ENCODE peak calls at places on chromosomes 6 and 20, in seven cellular contexts. F is neural crest cell; Z is stimulated activated CD8-positive, alpha-beta memory T cell treated with anti-CD3 and anti-CD28 coated beads, Interleukin-15, amount 100 ng/mL, for 1 hour; P is stimulated activated CD4-positive, alpha-beta T cell treated with anti-CD3 and anti-CD28 coated beads, Interleukin-1b, Interleukin-23, amount 100 ng/mL, for 1 hour; S is cerebellar cortex; I is CD4-positive, alpha-beta T cell; O is HEK293T. V is an unnamed sample.

GRCh38 chr6:119022796-119023195 is 55.7 kb downstream of the FAM184A start:
- DNase-seq in F (no peak), Z (no peak), P (no peak), S (no peak), I (no peak), O (no peak), V (no peak)

GRCh38 chr6:150247803-150248202 is 105.0 kb downstream of the PPP1R14C start:
- DNase-seq in F (no peak), Z (no peak), P (no peak), S (no peak), I (no peak), O (no peak), V (no peak)

GRCh38 chr20:14234666-14235295 is 102.6 kb downstream of the FLRT3 start:
- DNase-seq in F (no peak), Z (no peak), P (no peak), S (no peak), I (no peak), O (no peak), V (no peak)

GRCh38 chr20:63172726-63173125 is 43.2 kb downstream of the YTHDF1 start:
- DNase-seq in F (no peak), Z (no peak), P (no peak), S (no peak), I (no peak), O (no peak), V (no peak)

GRCh38 chr6:106976270-106976669 is 1.7 kb upstream of the CD24 start:
- DNase-seq in F (no peak), Z (no peak), P (no peak), S (no peak), I (no peak), O (no peak), V (no peak)

GRCh38 chr6:158754738-158755137 is 64.4 kb downstream of the EZR start:
- DNase-seq in F (no peak), Z (no peak), P (no peak), S (no peak), I (no peak), O (no peak), V (no peak)

GRCh38 chr6:14094721-14095120 is 22.9 kb upstream of the CD83 start:
- DNase-seq in F (no peak), Z (no peak), P (no peak), S (no peak), I (no peak), O (no peak), V (no peak)

GRCh38 chr20:46126440-46127056 is 8.4 kb downstream of the CD40 start:
- DNase-seq in F (no peak), Z (no peak), P (no peak), S (no peak), I (no peak), O (no peak), V (no peak)

GRCh38 chr6:110178626-110179405 is 654 bp downstream of the WASF1 start:
- DNase-seq in F (peak), Z (peak), P (peak), S (peak), I (peak), O (peak), V (peak)

GRCh38 chr20:326645-327031 is 1.3 kb downstream of the SOX12 start:
- DNase-seq in F (peak), Z (no peak), P (no peak), S (peak), I (no peak), O (no peak), V (peak)

GRCh38 chr6:22062807-22063408 is 233.9 kb downstream of the PRL start:
- DNase-seq in F (no peak), Z (no peak), P (no peak), S (no peak), I (peak), O (no peak), V (no peak)

GRCh38 chr6:74137910-74138309 is 441.9 kb downstream of the CD109 start:
- DNase-seq in F (no peak), Z (no peak), P (no peak), S (no peak), I (no peak), O (no peak), V (no peak)

GRCh38 chr6:27547157-27548075 is 74.5 kb upstream of the ZNF184 start:
- DNase-seq in F (peak), Z (no peak), P (no peak), S (peak), I (no peak), O (peak), V (no peak)

GRCh38 chr6:34908194-34908593 is 19.1 kb downstream of the ANKS1A start:
- DNase-seq in F (no peak), Z (no peak), P (no peak), S (no peak), I (no peak), O (no peak), V (no peak)

GRCh38 chr6:18501313-18502013 is 114.3 kb downstream of the RNF144B start:
- DNase-seq in F (no peak), Z (no peak), P (no peak), S (no peak), I (no peak), O (no peak), V (no peak)

GRCh38 chr20:33099842-33100538 is 20.5 kb downstream of the BPIFB4 start:
- DNase-seq in F (no peak), Z (no peak), P (no peak), S (no peak), I (no peak), O (no peak), V (no peak)

GRCh38 chr6:105784179-105784578 is 302.0 kb upstream of the PRDM1 start:
- DNase-seq in F (no peak), Z (no peak), P (no peak), S (no peak), I (no peak), O (no peak), V (no peak)

GRCh38 chr6:142942238-142942637 is 2.7 kb downstream of the HIVEP2 start:
- DNase-seq in F (no peak), Z (no peak), P (no peak), S (no peak), I (no peak), O (no peak), V (no peak)

GRCh38 chr6:22056398-22056797 is 240.4 kb downstream of the PRL start:
- DNase-seq in F (no peak), Z (no peak), P (no peak), S (no peak), I (no peak), O (no peak), V (no peak)

GRCh38 chr6:40791004-40791403 is 203.8 kb upstream of the LRFN2 start:
- DNase-seq in F (no peak), Z (no peak), P (no peak), S (no peak), I (no peak), O (no peak), V (no peak)

GRCh38 chr20:33684533-33685327 is 1.5 kb downstream of the E2F1 start:
- DNase-seq in F (no peak), Z (no peak), P (no peak), S (no peak), I (no peak), O (no peak), V (no peak)

GRCh38 chr6:22247916-22248482 is 48.8 kb downstream of the PRL start:
- DNase-seq in F (no peak), Z (no peak), P (no peak), S (no peak), I (no peak), O (no peak), V (no peak)

GRCh38 chr20:3784226-3784853 is 2.2 kb downstream of the CENPB start:
- DNase-seq in F (no peak), Z (no peak), P (no peak), S (no peak), I (no peak), O (no peak), V (no peak)

GRCh38 chr20:63011798-63012197 is 5.0 kb upstream of the BHLHE23 start:
- DNase-seq in F (no peak), Z (no peak), P (no peak), S (no peak), I (no peak), O (no peak), V (no peak)

GRCh38 chr20:38872491-38873049 is 53.6 kb upstream of the FAM83D start:
- DNase-seq in F (no peak), Z (no peak), P (no peak), S (no peak), I (no peak), O (no peak), V (no peak)

GRCh38 chr6:36252005-36252404 is 17.9 kb upstream of the PNPLA1 start:
- DNase-seq in F (no peak), Z (no peak), P (no peak), S (peak), I (no peak), O (no peak), V (no peak)

GRCh38 chr6:150998992-150999975 is 133.8 kb downstream of the MTHFD1L start:
- DNase-seq in F (no peak), Z (no peak), P (no peak), S (no peak), I (no peak), O (no peak), V (no peak)

GRCh38 chr6:14811760-14812428 is 434.0 kb upstream of the JARID2 start:
- DNase-seq in F (no peak), Z (no peak), P (no peak), S (no peak), I (no peak), O (no peak), V (no peak)

GRCh38 chr6:24522090-24522820 is 27.5 kb downstream of the ALDH5A1 start:
- DNase-seq in F (no peak), Z (no peak), P (no peak), S (no peak), I (no peak), O (no peak), V (no peak)

GRCh38 chr20:48478806-48479550 is 348.8 kb downstream of the PREX1 start:
- DNase-seq in F (no peak), Z (no peak), P (no peak), S (no peak), I (no peak), O (no peak), V (no peak)

GRCh38 chr20:62394248-62395245 is 7.6 kb downstream of the RPS21 start:
- DNase-seq in F (no peak), Z (no peak), P (no peak), S (no peak), I (no peak), O (no peak), V (no peak)

GRCh38 chr6:30450908-30451818 is 38.1 kb upstream of the HLA-E start:
- DNase-seq in F (no peak), Z (peak), P (no peak), S (no peak), I (peak), O (no peak), V (peak)

GRCh38 chr6:112330877-112331260 is 16.3 kb upstream of the RFPL4B start:
- DNase-seq in F (no peak), Z (no peak), P (no peak), S (no peak), I (no peak), O (no peak), V (no peak)

GRCh38 chr6:113449051-113449450 is 408.1 kb upstream of the MARCKS start:
- DNase-seq in F (no peak), Z (no peak), P (no peak), S (no peak), I (no peak), O (no peak), V (no peak)

GRCh38 chr6:341914-342831 is 49.4 kb upstream of the IRF4 start:
- DNase-seq in F (no peak), Z (no peak), P (no peak), S (no peak), I (no peak), O (no peak), V (no peak)

GRCh38 chr6:45607818-45608217 is 230.1 kb upstream of the SUPT3H start:
- DNase-seq in F (no peak), Z (no peak), P (no peak), S (no peak), I (no peak), O (no peak), V (no peak)

GRCh38 chr6:140153703-140154102 is 779.3 kb upstream of the CITED2 start:
- DNase-seq in F (no peak), Z (no peak), P (no peak), S (no peak), I (no peak), O (no peak), V (no peak)

GRCh38 chr6:137811121-137811911 is 55.7 kb upstream of the TNFAIP3 start:
- DNase-seq in F (no peak), Z (peak), P (peak), S (no peak), I (peak), O (peak), V (peak)